ENCODE peak calls at places on chromosome 13, in four cellular contexts. W, P, Z and Q are unnamed samples.

GRCh38 chr13:39556856-39557255 is 46.1 kb downstream of the LHFPL6 start:
- DNase-seq in W (no peak), P (no peak), Z (no peak), Q (no peak)

GRCh38 chr13:20157387-20157786 is 3.5 kb downstream of the GJA3 start:
- DNase-seq in W (no peak), P (no peak), Z (no peak), Q (no peak)

GRCh38 chr13:113187263-113187669 is 21.2 kb downstream of the PCID2 start:
- DNase-seq in W (peak), P (no peak), Z (peak), Q (peak)

GRCh38 chr13:20814224-20814910 is 40.6 kb upstream of the EEF1AKMT1 start:
- DNase-seq in W (no peak), P (no peak), Z (peak), Q (peak)

GRCh38 chr13:86080340-86080995 is 281.2 kb upstream of the SLITRK6 start:
- DNase-seq in W (no peak), P (no peak), Z (no peak), Q (no peak)

GRCh38 chr13:33230178-33230881 is 55.2 kb downstream of the STARD13 start:
- DNase-seq in W (no peak), P (no peak), Z (no peak), Q (no peak)

GRCh38 chr13:25329706-25330105 is 28.3 kb downstream of the NUP58 start:
- DNase-seq in W (no peak), P (no peak), Z (no peak), Q (peak)

GRCh38 chr13:97211986-97212385 is 10.1 kb upstream of the MBNL2 start:
- DNase-seq in W (no peak), P (no peak), Z (no peak), Q (no peak)

GRCh38 chr13:31773538-31773937 is 34.2 kb downstream of the RXFP2 start:
- DNase-seq in W (no peak), P (no peak), Z (no peak), Q (no peak)

GRCh38 chr13:51723529-51723928 is 80.4 kb downstream of the DHRS12 start:
- DNase-seq in W (no peak), P (no peak), Z (no peak), Q (no peak)

GRCh38 chr13:109146912-109147624 is 517.7 kb downstream of the MYO16 start:
- DNase-seq in W (no peak), P (no peak), Z (no peak), Q (peak)

GRCh38 chr13:107956889-107957288 is 258.4 kb downstream of the LIG4 start:
- DNase-seq in W (no peak), P (no peak), Z (no peak), Q (no peak)

GRCh38 chr13:73000027-73000674 is 58.7 kb upstream of the KLF5 start:
- DNase-seq in W (no peak), P (no peak), Z (no peak), Q (peak)

GRCh38 chr13:43784491-43784890 is 2.3 kb downstream of the ENOX1 start:
- DNase-seq in W (no peak), P (no peak), Z (no peak), Q (no peak)

GRCh38 chr13:101144808-101145419 is 271.4 kb downstream of the NALCN start:
- DNase-seq in W (no peak), P (no peak), Z (no peak), Q (peak)

GRCh38 chr13:41577437-41577836 is 120.1 kb downstream of the RGCC start:
- DNase-seq in W (no peak), P (no peak), Z (peak), Q (peak)

GRCh38 chr13:43054803-43055802 is 31.7 kb downstream of the DNAJC15 start:
- DNase-seq in W (no peak), P (no peak), Z (no peak), Q (peak)

GRCh38 chr13:47639716-47640447 is 361.2 kb downstream of the SUCLA2 start:
- DNase-seq in W (no peak), P (no peak), Z (no peak), Q (no peak)

GRCh38 chr13:43493496-43494000 is 293.2 kb downstream of the ENOX1 start:
- DNase-seq in W (no peak), P (no peak), Z (no peak), Q (peak)

GRCh38 chr13:49495783-49496762 is at the start of gene PHF11:
- DNase-seq in W (peak), P (peak), Z (peak), Q (peak)

GRCh38 chr13:113320226-113320875 is 23.3 kb downstream of the LAMP1 start:
- DNase-seq in W (no peak), P (no peak), Z (no peak), Q (no peak)

GRCh38 chr13:66864627-66865026 is 365.5 kb downstream of the PCDH9 start:
- DNase-seq in W (no peak), P (no peak), Z (no peak), Q (peak)

GRCh38 chr13:110264685-110265275 is 42.2 kb downstream of the COL4A1 start:
- DNase-seq in W (no peak), P (no peak), Z (peak), Q (no peak)